ENCODE peak calls at places on chromosome 2, in four cellular contexts. One of them, this sample, is unnamed.

GRCh38 chr2:68110102-68110501 is 47.3 kb upstream of the C1D start:
- DNase-seq in NCI-H2029: no peak
- DNase-seq in right cardiac atrium: no peak
- DNase-seq in HuH-7: no peak
- DNase-seq in this sample: peak

GRCh38 chr2:36469701-36470100 is 114.1 kb downstream of the CRIM1 start:
- DNase-seq in NCI-H2029: no peak
- DNase-seq in right cardiac atrium: no peak
- DNase-seq in HuH-7: no peak
- DNase-seq in this sample: no peak

GRCh38 chr2:16798472-16798871 is 132.8 kb upstream of the CYRIA start:
- DNase-seq in NCI-H2029: no peak
- DNase-seq in right cardiac atrium: no peak
- DNase-seq in HuH-7: no peak
- DNase-seq in this sample: no peak

GRCh38 chr2:231717281-231718180 is 9.2 kb downstream of the PTMA start:
- DNase-seq in NCI-H2029: no peak
- DNase-seq in right cardiac atrium: peak
- DNase-seq in HuH-7: no peak
- DNase-seq in this sample: peak

GRCh38 chr2:187338679-187339121 is 109.4 kb downstream of the CALCRL start:
- DNase-seq in NCI-H2029: no peak
- DNase-seq in right cardiac atrium: peak
- DNase-seq in HuH-7: no peak
- DNase-seq in this sample: no peak

GRCh38 chr2:145743016-145743415 is 1223.1 kb upstream of the ZEB2 start:
- DNase-seq in NCI-H2029: no peak
- DNase-seq in right cardiac atrium: no peak
- DNase-seq in HuH-7: no peak
- DNase-seq in this sample: no peak

GRCh38 chr2:20597868-20598183 is 53.1 kb downstream of the HS1BP3 start:
- DNase-seq in NCI-H2029: no peak
- DNase-seq in right cardiac atrium: no peak
- DNase-seq in HuH-7: no peak
- DNase-seq in this sample: no peak

GRCh38 chr2:173669271-173669853 is 295.8 kb downstream of the SP3 start:
- DNase-seq in NCI-H2029: no peak
- DNase-seq in right cardiac atrium: no peak
- DNase-seq in HuH-7: no peak
- DNase-seq in this sample: no peak